ENCODE peak calls at places on chromosomes 3 and 15, in eight cellular contexts. One of them, this sample, is unnamed.

GRCh38 chr3:45909542-45909941 is 23.2 kb downstream of the CCR9 start:
- DNase-seq in posterior vena cava: no peak
- DNase-seq in NCI-H1105: no peak
- DNase-seq in T-cell: no peak
- DNase-seq in mucosa of descending colon: no peak
- DNase-seq in mesenchymal stem cell: no peak
- DNase-seq in germinal center: no peak
- DNase-seq in transverse colon: no peak
- DNase-seq in this sample: no peak

GRCh38 chr3:186440850-186441249 is 78.8 kb upstream of the DGKG start:
- DNase-seq in posterior vena cava: no peak
- DNase-seq in NCI-H1105: no peak
- DNase-seq in T-cell: no peak
- DNase-seq in mucosa of descending colon: no peak
- DNase-seq in mesenchymal stem cell: no peak
- DNase-seq in germinal center: no peak
- DNase-seq in transverse colon: no peak
- DNase-seq in this sample: no peak

GRCh38 chr3:72938471-72939265 is 50.8 kb downstream of the GXYLT2 start:
- DNase-seq in posterior vena cava: peak
- DNase-seq in NCI-H1105: peak
- DNase-seq in T-cell: peak
- DNase-seq in mucosa of descending colon: no peak
- DNase-seq in mesenchymal stem cell: peak
- DNase-seq in germinal center: peak
- DNase-seq in transverse colon: peak
- DNase-seq in this sample: peak

GRCh38 chr15:50798684-50799083 is 33.2 kb upstream of the SPPL2A start:
- DNase-seq in posterior vena cava: no peak
- DNase-seq in NCI-H1105: no peak
- DNase-seq in T-cell: no peak
- DNase-seq in mucosa of descending colon: no peak
- DNase-seq in mesenchymal stem cell: peak
- DNase-seq in germinal center: no peak
- DNase-seq in transverse colon: peak
- DNase-seq in this sample: no peak

GRCh38 chr3:59246719-59247401 is 197.0 kb upstream of the CFAP20DC start:
- DNase-seq in posterior vena cava: no peak
- DNase-seq in NCI-H1105: no peak
- DNase-seq in T-cell: no peak
- DNase-seq in mucosa of descending colon: no peak
- DNase-seq in mesenchymal stem cell: no peak
- DNase-seq in germinal center: peak
- DNase-seq in transverse colon: no peak
- DNase-seq in this sample: no peak

GRCh38 chr3:118556983-118557382 is 477.7 kb downstream of the IGSF11 start:
- DNase-seq in posterior vena cava: no peak
- DNase-seq in NCI-H1105: no peak
- DNase-seq in T-cell: no peak
- DNase-seq in mucosa of descending colon: no peak
- DNase-seq in mesenchymal stem cell: no peak
- DNase-seq in germinal center: no peak
- DNase-seq in transverse colon: no peak
- DNase-seq in this sample: no peak

GRCh38 chr3:64163755-64164148 is 61.5 kb downstream of the PRICKLE2 start:
- DNase-seq in posterior vena cava: no peak
- DNase-seq in NCI-H1105: no peak
- DNase-seq in T-cell: no peak
- DNase-seq in mucosa of descending colon: no peak
- DNase-seq in mesenchymal stem cell: peak
- DNase-seq in germinal center: peak
- DNase-seq in transverse colon: no peak
- DNase-seq in this sample: no peak

GRCh38 chr15:40080104-40080503 is 28.6 kb downstream of the BMF start:
- DNase-seq in posterior vena cava: no peak
- DNase-seq in NCI-H1105: no peak
- DNase-seq in T-cell: no peak
- DNase-seq in mucosa of descending colon: no peak
- DNase-seq in mesenchymal stem cell: no peak
- DNase-seq in germinal center: no peak
- DNase-seq in transverse colon: no peak
- DNase-seq in this sample: no peak

GRCh38 chr15:87967951-87968350 is 288.6 kb downstream of the NTRK3 start:
- DNase-seq in posterior vena cava: no peak
- DNase-seq in NCI-H1105: no peak
- DNase-seq in T-cell: no peak
- DNase-seq in mucosa of descending colon: no peak
- DNase-seq in mesenchymal stem cell: no peak
- DNase-seq in germinal center: no peak
- DNase-seq in transverse colon: no peak
- DNase-seq in this sample: no peak

GRCh38 chr3:98829246-98829832 is 66.2 kb downstream of the ST3GAL6 start:
- DNase-seq in posterior vena cava: no peak
- DNase-seq in NCI-H1105: no peak
- DNase-seq in T-cell: no peak
- DNase-seq in mucosa of descending colon: no peak
- DNase-seq in mesenchymal stem cell: no peak
- DNase-seq in germinal center: no peak
- DNase-seq in transverse colon: no peak
- DNase-seq in this sample: no peak

GRCh38 chr15:26736502-26737248 is 36.2 kb downstream of the GABRB3 start:
- DNase-seq in posterior vena cava: no peak
- DNase-seq in NCI-H1105: no peak
- DNase-seq in T-cell: no peak
- DNase-seq in mucosa of descending colon: no peak
- DNase-seq in mesenchymal stem cell: no peak
- DNase-seq in germinal center: no peak
- DNase-seq in transverse colon: no peak
- DNase-seq in this sample: no peak

GRCh38 chr3:161217496-161217895 is 3.6 kb upstream of the NMD3 start:
- DNase-seq in posterior vena cava: no peak
- DNase-seq in NCI-H1105: no peak
- DNase-seq in T-cell: no peak
- DNase-seq in mucosa of descending colon: no peak
- DNase-seq in mesenchymal stem cell: peak
- DNase-seq in germinal center: no peak
- DNase-seq in transverse colon: no peak
- DNase-seq in this sample: no peak

GRCh38 chr3:12990306-12990705 is 82.9 kb downstream of the IQSEC1 start:
- DNase-seq in posterior vena cava: peak
- DNase-seq in NCI-H1105: no peak
- DNase-seq in T-cell: no peak
- DNase-seq in mucosa of descending colon: no peak
- DNase-seq in mesenchymal stem cell: peak
- DNase-seq in germinal center: no peak
- DNase-seq in transverse colon: peak
- DNase-seq in this sample: no peak

GRCh38 chr15:40925495-40925862 is 3.7 kb upstream of the DLL4 start:
- DNase-seq in posterior vena cava: no peak
- DNase-seq in NCI-H1105: no peak
- DNase-seq in T-cell: no peak
- DNase-seq in mucosa of descending colon: no peak
- DNase-seq in mesenchymal stem cell: no peak
- DNase-seq in germinal center: no peak
- DNase-seq in transverse colon: no peak
- DNase-seq in this sample: no peak

GRCh38 chr3:125324341-125324740 is 50.8 kb downstream of the ZNF148 start:
- DNase-seq in posterior vena cava: no peak
- DNase-seq in NCI-H1105: no peak
- DNase-seq in T-cell: no peak
- DNase-seq in mucosa of descending colon: no peak
- DNase-seq in mesenchymal stem cell: no peak
- DNase-seq in germinal center: no peak
- DNase-seq in transverse colon: no peak
- DNase-seq in this sample: no peak

GRCh38 chr3:18225709-18226108 is 199.4 kb downstream of the SATB1 start:
- DNase-seq in posterior vena cava: no peak
- DNase-seq in NCI-H1105: no peak
- DNase-seq in T-cell: no peak
- DNase-seq in mucosa of descending colon: no peak
- DNase-seq in mesenchymal stem cell: no peak
- DNase-seq in germinal center: no peak
- DNase-seq in transverse colon: no peak
- DNase-seq in this sample: no peak

This sample was measured in thoracic aorta.